ENCODE peak calls at places on chromosomes 6 and 20, in six cellular contexts. One of them, this sample, is unnamed.

GRCh38 chr6:134398453-134398852 is 80.5 kb upstream of the SGK1 start:
- DNase-seq in stimulated activated naive CD8-positive, alpha-beta T cell treated with anti-CD3 and anti-CD28 coated beads, Interleukin-15, amount 100 ng/mL, for 72 hours: no peak
- DNase-seq in NCI-H510A treated with DMSO at 0.1 percent for 48 hours: no peak
- DNase-seq in T-helper 2 cell: no peak
- DNase-seq in Calu3: no peak
- DNase-seq in NCI-H187: no peak
- DNase-seq in this sample: no peak

GRCh38 chr6:88008821-88009220 is 38.8 kb upstream of the SPACA1 start:
- DNase-seq in stimulated activated naive CD8-positive, alpha-beta T cell treated with anti-CD3 and anti-CD28 coated beads, Interleukin-15, amount 100 ng/mL, for 72 hours: no peak
- DNase-seq in NCI-H510A treated with DMSO at 0.1 percent for 48 hours: no peak
- DNase-seq in T-helper 2 cell: no peak
- DNase-seq in Calu3: no peak
- DNase-seq in NCI-H187: no peak
- DNase-seq in this sample: no peak

GRCh38 chr6:131792091-131792496 is 15.7 kb upstream of the ENPP1 start:
- DNase-seq in stimulated activated naive CD8-positive, alpha-beta T cell treated with anti-CD3 and anti-CD28 coated beads, Interleukin-15, amount 100 ng/mL, for 72 hours: no peak
- DNase-seq in T-helper 2 cell: no peak
- DNase-seq in NCI-H187: no peak
- DNase-seq in NCI-H510A treated with DMSO at 0.1 percent for 48 hours: no peak
- DNase-seq in Calu3: no peak
- DNase-seq in this sample: no peak

GRCh38 chr20:53693265-53693871 is 99.7 kb upstream of the ZNF217 start:
- DNase-seq in NCI-H187: no peak
- DNase-seq in NCI-H510A treated with DMSO at 0.1 percent for 48 hours: no peak
- DNase-seq in stimulated activated naive CD8-positive, alpha-beta T cell treated with anti-CD3 and anti-CD28 coated beads, Interleukin-15, amount 100 ng/mL, for 72 hours: no peak
- DNase-seq in T-helper 2 cell: no peak
- DNase-seq in Calu3: no peak
- DNase-seq in this sample: no peak

GRCh38 chr20:2890743-2891142 is 17.5 kb downstream of the PTPRA start:
- DNase-seq in T-helper 2 cell: no peak
- DNase-seq in NCI-H187: no peak
- DNase-seq in NCI-H510A treated with DMSO at 0.1 percent for 48 hours: no peak
- DNase-seq in stimulated activated naive CD8-positive, alpha-beta T cell treated with anti-CD3 and anti-CD28 coated beads, Interleukin-15, amount 100 ng/mL, for 72 hours: no peak
- DNase-seq in Calu3: no peak
- DNase-seq in this sample: no peak

GRCh38 chr6:130743175-130743574 is 84.0 kb upstream of the SMLR1 start:
- DNase-seq in Calu3: no peak
- DNase-seq in T-helper 2 cell: no peak
- DNase-seq in stimulated activated naive CD8-positive, alpha-beta T cell treated with anti-CD3 and anti-CD28 coated beads, Interleukin-15, amount 100 ng/mL, for 72 hours: no peak
- DNase-seq in NCI-H510A treated with DMSO at 0.1 percent for 48 hours: no peak
- DNase-seq in NCI-H187: no peak
- DNase-seq in this sample: no peak

GRCh38 chr20:9359561-9360308 is 154.7 kb upstream of the LAMP5 start:
- DNase-seq in stimulated activated naive CD8-positive, alpha-beta T cell treated with anti-CD3 and anti-CD28 coated beads, Interleukin-15, amount 100 ng/mL, for 72 hours: no peak
- DNase-seq in NCI-H187: no peak
- DNase-seq in T-helper 2 cell: no peak
- DNase-seq in Calu3: peak
- DNase-seq in NCI-H510A treated with DMSO at 0.1 percent for 48 hours: peak
- DNase-seq in this sample: no peak

GRCh38 chr6:107064579-107065065 is 36.6 kb downstream of the MTRES1 start:
- DNase-seq in NCI-H187: no peak
- DNase-seq in NCI-H510A treated with DMSO at 0.1 percent for 48 hours: no peak
- DNase-seq in Calu3: peak
- DNase-seq in stimulated activated naive CD8-positive, alpha-beta T cell treated with anti-CD3 and anti-CD28 coated beads, Interleukin-15, amount 100 ng/mL, for 72 hours: peak
- DNase-seq in T-helper 2 cell: no peak
- DNase-seq in this sample: peak

This sample was measured in DMS79 treated with DMSO at 0.1 percent for 48 hours.